ENCODE peak calls at places on chromosomes 13 and 19, in six cellular contexts. One of them, this sample, is unnamed. For H3K4me1, the result is how much of the 10 kb centered on the place peaks cover.

GRCh38 chr19:18450021-18450933 is 12.3 kb upstream of the ISYNA1 start:
- DNase-seq in CD4-positive, alpha-beta memory T cell: no peak
- DNase-seq in ovary: peak
- DNase-seq in Peyer's patch: no peak
- DNase-seq in pancreas: no peak
- DNase-seq in lung: no peak
- DNase-seq in this sample: no peak

GRCh38 chr19:33194527-33194883 is 375 bp downstream of the LRP3 start:
- DNase-seq in Peyer's patch: no peak
- DNase-seq in ovary: no peak
- DNase-seq in CD4-positive, alpha-beta memory T cell: no peak
- DNase-seq in lung: no peak
- DNase-seq in pancreas: no peak
- DNase-seq in this sample: no peak

GRCh38 chr19:30293051-30293785 is 79.0 kb upstream of the ZNF536 start:
- DNase-seq in lung: no peak
- DNase-seq in ovary: no peak
- DNase-seq in CD4-positive, alpha-beta memory T cell: no peak
- DNase-seq in Peyer's patch: no peak
- DNase-seq in pancreas: no peak
- DNase-seq in this sample: no peak

GRCh38 chr19:38831142-38831605 is 420 bp downstream of the ECH1 start:
- DNase-seq in lung: peak
- DNase-seq in ovary: peak
- DNase-seq in CD4-positive, alpha-beta memory T cell: no peak
- DNase-seq in Peyer's patch: peak
- DNase-seq in pancreas: peak
- DNase-seq in this sample: peak

GRCh38 chr13:90591260-90591926 is 756.1 kb upstream of the MIR17HG start:
- DNase-seq in CD4-positive, alpha-beta memory T cell: no peak
- DNase-seq in lung: no peak
- DNase-seq in pancreas: no peak
- DNase-seq in Peyer's patch: no peak
- DNase-seq in ovary: no peak
- DNase-seq in this sample: no peak

GRCh38 chr19:46182476-46182875 is 34.4 kb downstream of the IGFL2 start:
- DNase-seq in CD4-positive, alpha-beta memory T cell: no peak
- DNase-seq in Peyer's patch: no peak
- DNase-seq in pancreas: no peak
- DNase-seq in ovary: no peak
- DNase-seq in lung: no peak
- DNase-seq in this sample: no peak

GRCh38 chr19:21084343-21084742 is 2.3 kb downstream of the ZNF714 start:
- DNase-seq in Peyer's patch: no peak
- DNase-seq in lung: no peak
- DNase-seq in CD4-positive, alpha-beta memory T cell: no peak
- DNase-seq in ovary: no peak
- DNase-seq in pancreas: no peak
- DNase-seq in this sample: no peak

GRCh38 chr19:12939292-12939606 is 840 bp downstream of the CALR start:
- DNase-seq in CD4-positive, alpha-beta memory T cell: no peak
- DNase-seq in pancreas: no peak
- DNase-seq in Peyer's patch: no peak
- DNase-seq in ovary: peak
- DNase-seq in lung: no peak
- DNase-seq in this sample: no peak

GRCh38 chr19:28633223-28634030 is 579.5 kb downstream of the UQCRFS1 start:
- DNase-seq in CD4-positive, alpha-beta memory T cell: no peak
- DNase-seq in ovary: no peak
- DNase-seq in pancreas: no peak
- DNase-seq in Peyer's patch: no peak
- DNase-seq in lung: peak
- DNase-seq in this sample: peak

GRCh38 chr13:52665325-52665724 is 12.7 kb downstream of the SUGT1 start:
- DNase-seq in CD4-positive, alpha-beta memory T cell: peak
- DNase-seq in lung: no peak
- DNase-seq in Peyer's patch: no peak
- DNase-seq in pancreas: no peak
- DNase-seq in ovary: no peak
- DNase-seq in this sample: peak

GRCh38 chr13:40993119-40993518 is 26.0 kb downstream of the ELF1 start:
- DNase-seq in ovary: no peak
- DNase-seq in lung: no peak
- DNase-seq in Peyer's patch: no peak
- DNase-seq in CD4-positive, alpha-beta memory T cell: no peak
- DNase-seq in pancreas: peak
- DNase-seq in this sample: no peak

GRCh38 chr13:73932091-73932490 is 202.1 kb downstream of the KLF12 start:
- DNase-seq in pancreas: no peak
- DNase-seq in ovary: no peak
- DNase-seq in Peyer's patch: no peak
- DNase-seq in lung: no peak
- DNase-seq in CD4-positive, alpha-beta memory T cell: no peak
- DNase-seq in this sample: no peak

GRCh38 chr19:45250216-45250831 is 747 bp upstream of the MARK4 start:
- DNase-seq in Peyer's patch: no peak
- DNase-seq in lung: no peak
- DNase-seq in CD4-positive, alpha-beta memory T cell: no peak
- DNase-seq in ovary: no peak
- DNase-seq in pancreas: no peak
- DNase-seq in this sample: peak

GRCh38 chr19:39563408-39563807 is 23.4 kb upstream of the EID2 start:
- DNase-seq in ovary: no peak
- DNase-seq in CD4-positive, alpha-beta memory T cell: no peak
- DNase-seq in Peyer's patch: no peak
- DNase-seq in pancreas: no peak
- DNase-seq in lung: no peak
- DNase-seq in this sample: peak

GRCh38 chr19:41324921-41325639 is 15.1 kb downstream of the CCDC97 start:
- DNase-seq in lung: no peak
- DNase-seq in pancreas: no peak
- DNase-seq in Peyer's patch: peak
- DNase-seq in CD4-positive, alpha-beta memory T cell: no peak
- DNase-seq in ovary: peak
- DNase-seq in this sample: no peak

GRCh38 chr13:98536729-98537128 is 40.2 kb downstream of the STK24 start:
- DNase-seq in Peyer's patch: no peak
- DNase-seq in pancreas: no peak
- DNase-seq in lung: no peak
- DNase-seq in CD4-positive, alpha-beta memory T cell: no peak
- DNase-seq in ovary: no peak
- DNase-seq in this sample: no peak

GRCh38 chr13:58991826-58992477 is 1171.8 kb downstream of the DIAPH3 start:
- DNase-seq in pancreas: no peak
- DNase-seq in Peyer's patch: no peak
- DNase-seq in CD4-positive, alpha-beta memory T cell: no peak
- DNase-seq in ovary: no peak
- DNase-seq in lung: no peak
- DNase-seq in this sample: no peak

GRCh38 chr13:25214371-25215252 is 42.5 kb upstream of the AMER2 start:
- DNase-seq in lung: no peak
- DNase-seq in ovary: peak
- DNase-seq in CD4-positive, alpha-beta memory T cell: no peak
- DNase-seq in pancreas: no peak
- DNase-seq in Peyer's patch: no peak
- DNase-seq in this sample: no peak

GRCh38 chr19:7993560-7993959 is 11.9 kb downstream of the ELAVL1 start:
- DNase-seq in ovary: no peak
- DNase-seq in pancreas: no peak
- DNase-seq in CD4-positive, alpha-beta memory T cell: no peak
- DNase-seq in lung: no peak
- DNase-seq in Peyer's patch: no peak
- DNase-seq in this sample: no peak

GRCh38 chr19:7998081-7998480 is 7.4 kb downstream of the ELAVL1 start:
- DNase-seq in CD4-positive, alpha-beta memory T cell: no peak
- DNase-seq in pancreas: no peak
- DNase-seq in Peyer's patch: no peak
- DNase-seq in ovary: no peak
- DNase-seq in lung: no peak
- DNase-seq in this sample: no peak

GRCh38 chr19:7994114-7994513 is 11.3 kb downstream of the ELAVL1 start:
- DNase-seq in ovary: no peak
- DNase-seq in lung: no peak
- DNase-seq in CD4-positive, alpha-beta memory T cell: no peak
- DNase-seq in Peyer's patch: no peak
- DNase-seq in pancreas: no peak
- DNase-seq in this sample: no peak

GRCh38 chr19:7994923-7995682 is 10.3 kb downstream of the ELAVL1 start:
- DNase-seq in lung: no peak
- DNase-seq in ovary: no peak
- DNase-seq in pancreas: no peak
- DNase-seq in Peyer's patch: no peak
- DNase-seq in CD4-positive, alpha-beta memory T cell: no peak
- DNase-seq in this sample: no peak

DNA sequence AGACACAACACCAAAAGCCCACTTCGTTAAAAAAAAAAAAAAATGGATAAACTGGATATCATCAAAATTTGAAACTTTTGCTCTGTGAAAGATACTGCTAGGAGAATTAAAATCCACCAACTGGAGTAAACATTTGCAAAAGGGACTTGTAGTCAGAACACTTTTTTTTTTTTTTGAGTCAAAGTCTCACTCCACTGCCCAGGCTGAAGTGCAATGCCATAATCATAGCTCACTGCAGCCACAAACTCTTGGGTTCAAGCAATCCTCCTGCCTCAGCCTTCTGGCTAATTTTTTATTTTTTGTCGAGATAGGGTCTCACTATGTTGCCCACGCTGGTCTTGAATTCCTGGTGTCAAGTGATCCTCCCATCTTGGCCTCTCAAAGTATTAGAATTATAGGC is 9.7 kb downstream of the ELAVL1 start:
- DNase-seq in pancreas: no peak
- DNase-seq in lung: no peak
- DNase-seq in CD4-positive, alpha-beta memory T cell: no peak
- DNase-seq in Peyer's patch: no peak
- DNase-seq in ovary: no peak
- DNase-seq in this sample: no peak
- H3K4me1 ChIP-seq in pancreas: under half
- H3K4me1 ChIP-seq in lung: under half
- H3K4me1 ChIP-seq in CD4-positive, alpha-beta memory T cell: under half
- H3K4me1 ChIP-seq in Peyer's patch: under half
- H3K4me1 ChIP-seq in ovary: under half
- H3K4me1 ChIP-seq in this sample: under half

DNA sequence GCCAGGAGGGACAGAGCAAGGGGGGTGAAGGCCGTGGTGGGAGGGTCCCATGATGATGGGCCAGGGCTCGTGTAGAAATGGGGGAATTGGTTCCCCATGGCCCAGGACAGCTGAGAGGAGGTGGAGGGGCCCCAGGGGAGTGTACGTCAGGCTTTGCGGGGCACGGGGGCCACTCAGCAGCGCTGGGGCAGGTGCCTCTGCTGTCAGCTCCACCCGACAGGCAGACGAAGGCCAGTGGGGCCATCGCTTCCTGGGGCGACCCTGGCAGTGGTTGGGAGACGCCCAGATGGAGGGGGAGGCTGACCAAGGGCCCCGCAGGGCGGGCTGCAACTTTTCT is 1.9 kb upstream of the TEKTIP1 start:
- DNase-seq in Peyer's patch: no peak
- DNase-seq in CD4-positive, alpha-beta memory T cell: no peak
- DNase-seq in ovary: no peak
- DNase-seq in pancreas: no peak
- DNase-seq in lung: no peak
- DNase-seq in this sample: no peak
- H3K4me1 ChIP-seq in Peyer's patch: under half
- H3K4me1 ChIP-seq in CD4-positive, alpha-beta memory T cell: under half
- H3K4me1 ChIP-seq in ovary: under half
- H3K4me1 ChIP-seq in pancreas: under half
- H3K4me1 ChIP-seq in lung: under half
- H3K4me1 ChIP-seq in this sample: under half

GRCh38 chr13:50914848-50915247 is 5.3 kb downstream of the RNASEH2B start:
- DNase-seq in lung: no peak
- DNase-seq in pancreas: no peak
- DNase-seq in Peyer's patch: no peak
- DNase-seq in CD4-positive, alpha-beta memory T cell: no peak
- DNase-seq in ovary: no peak
- DNase-seq in this sample: no peak

GRCh38 chr13:50917572-50917971 is 8.0 kb downstream of the RNASEH2B start:
- DNase-seq in lung: no peak
- DNase-seq in ovary: no peak
- DNase-seq in Peyer's patch: no peak
- DNase-seq in CD4-positive, alpha-beta memory T cell: no peak
- DNase-seq in pancreas: no peak
- DNase-seq in this sample: no peak

GRCh38 chr13:50916701-50917184 is 7.2 kb downstream of the RNASEH2B start:
- DNase-seq in CD4-positive, alpha-beta memory T cell: no peak
- DNase-seq in Peyer's patch: no peak
- DNase-seq in lung: no peak
- DNase-seq in ovary: no peak
- DNase-seq in pancreas: no peak
- DNase-seq in this sample: no peak

GRCh38 chr13:50914301-50914700 is 4.7 kb downstream of the RNASEH2B start:
- DNase-seq in ovary: no peak
- DNase-seq in pancreas: no peak
- DNase-seq in Peyer's patch: no peak
- DNase-seq in CD4-positive, alpha-beta memory T cell: no peak
- DNase-seq in lung: no peak
- DNase-seq in this sample: no peak

GRCh38 chr13:50915562-50915961 is 6.0 kb downstream of the RNASEH2B start:
- DNase-seq in ovary: no peak
- DNase-seq in Peyer's patch: no peak
- DNase-seq in lung: no peak
- DNase-seq in pancreas: no peak
- DNase-seq in CD4-positive, alpha-beta memory T cell: no peak
- DNase-seq in this sample: no peak
- H3K4me1 ChIP-seq in ovary: under half
- H3K4me1 ChIP-seq in Peyer's patch: under half
- H3K4me1 ChIP-seq in lung: under half
- H3K4me1 ChIP-seq in pancreas: under half
- H3K4me1 ChIP-seq in CD4-positive, alpha-beta memory T cell: half or more
- H3K4me1 ChIP-seq in this sample: under half

DNA sequence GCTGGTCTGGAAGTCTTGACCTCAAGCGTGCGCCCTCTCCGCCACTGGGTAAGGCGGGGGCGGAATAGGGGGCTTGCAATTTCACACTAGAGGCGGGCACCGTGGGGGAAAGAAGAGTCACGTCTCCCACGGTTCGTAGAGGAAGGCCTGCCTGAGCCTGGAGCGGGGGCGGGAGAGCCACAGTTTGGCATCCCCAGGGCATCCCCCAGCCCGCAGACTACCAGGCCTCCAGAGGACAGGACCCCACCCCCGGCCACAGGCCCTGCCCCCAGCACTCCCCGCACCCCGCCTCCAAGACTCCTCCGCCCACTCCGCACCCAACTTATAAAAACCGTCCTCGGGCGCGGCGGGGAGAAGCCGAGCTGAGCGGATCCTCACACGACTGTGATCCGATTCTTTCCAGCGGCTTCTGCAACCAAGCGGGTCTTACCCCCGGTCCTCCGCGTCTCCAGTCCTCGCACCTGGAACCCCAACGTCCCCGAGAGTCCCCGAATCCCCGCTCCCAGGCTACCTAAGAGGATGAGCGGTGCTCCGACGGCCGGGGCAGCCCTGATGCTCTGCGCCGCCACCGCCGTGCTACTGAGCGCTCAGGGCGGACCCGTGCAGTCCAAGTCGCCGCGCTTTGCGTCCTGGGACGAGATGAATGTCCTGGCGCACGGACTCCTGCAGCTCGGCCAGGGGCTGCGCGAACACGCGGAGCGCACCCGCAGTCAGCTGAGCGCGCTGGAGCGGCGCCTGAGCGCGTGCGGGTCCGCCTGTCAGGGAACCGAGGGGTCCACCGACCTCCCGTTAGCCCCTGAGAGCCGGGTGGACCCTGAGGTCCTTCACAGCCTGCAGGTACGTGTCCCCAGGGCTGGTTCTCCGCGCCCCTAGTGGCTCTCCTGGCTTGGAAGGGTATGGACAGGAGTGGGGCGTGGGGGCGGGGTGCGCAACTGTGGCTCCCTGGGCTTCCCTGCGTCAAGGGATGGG is at the start of gene ANGPTL4:
- DNase-seq in ovary: peak
- DNase-seq in lung: peak
- DNase-seq in Peyer's patch: peak
- DNase-seq in pancreas: no peak
- DNase-seq in CD4-positive, alpha-beta memory T cell: peak
- DNase-seq in this sample: no peak
- H3K4me1 ChIP-seq in ovary: under half
- H3K4me1 ChIP-seq in lung: under half
- H3K4me1 ChIP-seq in Peyer's patch: under half
- H3K4me1 ChIP-seq in pancreas: under half
- H3K4me1 ChIP-seq in CD4-positive, alpha-beta memory T cell: under half
- H3K4me1 ChIP-seq in this sample: half or more